ENCODE peak calls at places on chromosomes 13 and 19, in seven cellular contexts. L is GM10248, E is WTC11, Y is IMR-90, T is tibial nerve, I is osteocyte, M is psoas muscle. K is an unnamed sample.

GRCh38 chr19:58416631-58417030 is 8.2 kb downstream of the ZNF584 start:
- DNase-seq in L (no peak), E (no peak), Y (no peak), T (no peak), I (no peak), M (no peak), K (no peak)

GRCh38 chr13:33554919-33555791 is 262.8 kb upstream of the RFC3 start:
- DNase-seq in L (peak), E (no peak), Y (no peak), T (no peak), I (no peak), M (no peak), K (peak)

GRCh38 chr13:31433756-31434155 is 234.0 kb downstream of the B3GLCT start:
- DNase-seq in L (no peak), E (no peak), Y (no peak), T (no peak), I (no peak), M (no peak), K (no peak)

GRCh38 chr13:58979851-58980250 is 1183.9 kb downstream of the DIAPH3 start:
- DNase-seq in L (no peak), E (no peak), Y (no peak), T (no peak), I (no peak), M (no peak), K (no peak)

GRCh38 chr19:1618157-1619093 is 13.2 kb upstream of the UQCR11 start:
- DNase-seq in L (peak), E (peak), Y (no peak), T (no peak), I (no peak), M (no peak), K (peak)

GRCh38 chr19:53962887-53963435 is at the start of gene CACNG8:
- DNase-seq in L (no peak), E (no peak), Y (no peak), T (no peak), I (no peak), M (no peak), K (no peak)

GRCh38 chr19:49425178-49425577 is at the start of gene GFY:
- DNase-seq in L (no peak), E (no peak), Y (no peak), T (no peak), I (no peak), M (no peak), K (no peak)

GRCh38 chr13:75908137-75908536 is 272.0 kb downstream of the LMO7 start:
- DNase-seq in L (no peak), E (no peak), Y (no peak), T (no peak), I (no peak), M (peak), K (no peak)

GRCh38 chr19:9958451-9958850 is 22.1 kb upstream of the OLFM2 start:
- DNase-seq in L (no peak), E (no peak), Y (peak), T (peak), I (no peak), M (no peak), K (no peak)

GRCh38 chr19:18539372-18539771 is 4.0 kb downstream of the FKBP8 start:
- DNase-seq in L (no peak), E (no peak), Y (no peak), T (no peak), I (no peak), M (no peak), K (no peak)

GRCh38 chr19:48495391-48495790 is 16.2 kb downstream of the LMTK3 start:
- DNase-seq in L (no peak), E (no peak), Y (no peak), T (no peak), I (no peak), M (no peak), K (no peak)

GRCh38 chr19:18675779-18676178 is 7.7 kb upstream of the CRTC1 start:
- DNase-seq in L (no peak), E (peak), Y (no peak), T (no peak), I (no peak), M (no peak), K (peak)

GRCh38 chr13:43686557-43686956 is 100.2 kb downstream of the ENOX1 start:
- DNase-seq in L (no peak), E (no peak), Y (peak), T (no peak), I (no peak), M (peak), K (no peak)

GRCh38 chr19:14505488-14506239 is 9.7 kb upstream of the GIPC1 start:
- DNase-seq in L (peak), E (peak), Y (peak), T (no peak), I (peak), M (peak), K (peak)

GRCh38 chr19:2173388-2173787 is 9.7 kb downstream of the DOT1L start:
- DNase-seq in L (no peak), E (no peak), Y (no peak), T (no peak), I (no peak), M (no peak), K (no peak)

GRCh38 chr19:19179548-19180441 is 9.7 kb upstream of the MEF2B start:
- DNase-seq in L (no peak), E (no peak), Y (no peak), T (no peak), I (no peak), M (no peak), K (no peak)

GRCh38 chr19:54481326-54481930 is 8.3 kb upstream of the CDC42EP5 start:
- DNase-seq in L (peak), E (peak), Y (peak), T (no peak), I (no peak), M (no peak), K (peak)

GRCh38 chr19:9013988-9014387 is 3.8 kb upstream of the MUC16 start:
- DNase-seq in L (no peak), E (no peak), Y (no peak), T (no peak), I (no peak), M (no peak), K (no peak)

GRCh38 chr19:48625891-48626327 is 6.6 kb downstream of the SPHK2 start:
- DNase-seq in L (no peak), E (no peak), Y (no peak), T (no peak), I (no peak), M (no peak), K (no peak)

GRCh38 chr13:87398047-87398446 is 273.1 kb upstream of the SLITRK5 start:
- DNase-seq in L (no peak), E (no peak), Y (no peak), T (no peak), I (no peak), M (no peak), K (no peak)

GRCh38 chr13:46345400-46345799 is 41.7 kb downstream of the RUBCNL start:
- DNase-seq in L (no peak), E (no peak), Y (no peak), T (no peak), I (no peak), M (no peak), K (no peak)

GRCh38 chr13:43573361-43573740 is 213.4 kb downstream of the ENOX1 start:
- DNase-seq in L (no peak), E (no peak), Y (no peak), T (no peak), I (no peak), M (no peak), K (no peak)

GRCh38 chr19:28184997-28185396 is 1028.0 kb downstream of the UQCRFS1 start:
- DNase-seq in L (no peak), E (no peak), Y (no peak), T (no peak), I (no peak), M (no peak), K (no peak)

GRCh38 chr19:2047449-2048103 is 3.5 kb downstream of the MKNK2 start:
- DNase-seq in L (no peak), E (no peak), Y (no peak), T (no peak), I (no peak), M (peak), K (no peak)

GRCh38 chr19:40078377-40078776 is 12.4 kb downstream of the ZNF780A start:
- DNase-seq in L (no peak), E (no peak), Y (no peak), T (no peak), I (no peak), M (no peak), K (no peak)

GRCh38 chr13:64697226-64697625 is 2532.9 kb downstream of the PCDH9 start:
- DNase-seq in L (no peak), E (no peak), Y (no peak), T (no peak), I (no peak), M (no peak), K (no peak)

GRCh38 chr13:41812851-41813250 is 148.1 kb downstream of the VWA8 start:
- DNase-seq in L (peak), E (no peak), Y (no peak), T (no peak), I (no peak), M (no peak), K (peak)

GRCh38 chr19:1027953-1028902 is 1.8 kb downstream of the CNN2 start:
- DNase-seq in L (peak), E (peak), Y (peak), T (no peak), I (peak), M (peak), K (peak)

GRCh38 chr19:51331193-51331592 is 10.7 kb downstream of the VSIG10L start:
- DNase-seq in L (no peak), E (no peak), Y (no peak), T (no peak), I (no peak), M (no peak), K (no peak)

GRCh38 chr19:4717191-4717965 is 6.3 kb downstream of the DPP9 start:
- DNase-seq in L (no peak), E (no peak), Y (peak), T (peak), I (peak), M (no peak), K (no peak)

GRCh38 chr13:104416973-104417372 is 1350.8 kb upstream of the SLC10A2 start:
- DNase-seq in L (no peak), E (no peak), Y (no peak), T (no peak), I (no peak), M (no peak), K (no peak)

GRCh38 chr19:48244289-48244688 is 11.4 kb downstream of the CARD8 start:
- DNase-seq in L (no peak), E (no peak), Y (no peak), T (no peak), I (no peak), M (no peak), K (no peak)

GRCh38 chr13:109028626-109029025 is 399.2 kb downstream of the MYO16 start:
- DNase-seq in L (no peak), E (no peak), Y (no peak), T (no peak), I (no peak), M (no peak), K (no peak)

DNA sequence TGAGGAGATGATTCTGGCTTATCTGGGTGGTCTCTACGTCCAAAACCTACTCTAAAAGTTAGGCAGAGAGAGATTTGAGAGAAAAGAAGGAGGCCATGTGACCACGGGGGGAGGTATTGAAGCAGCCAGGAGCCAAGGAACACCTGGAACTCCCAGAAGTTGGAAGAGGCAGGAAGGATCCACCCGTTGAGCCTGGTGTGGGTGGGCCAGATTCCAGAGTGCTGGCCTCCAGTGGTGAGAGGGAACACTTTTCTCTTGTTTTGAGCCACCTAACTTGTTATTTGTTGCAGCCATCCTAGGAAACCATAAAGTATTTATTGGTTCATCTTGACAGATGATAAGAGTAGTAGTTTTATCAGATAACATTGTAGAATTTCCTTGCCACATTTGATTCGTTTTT is 396.9 kb downstream of the MYO16 start:
- DNase-seq in L (no peak), E (peak), Y (no peak), T (no peak), I (no peak), M (no peak), K (no peak)
- TF ChIP-seq CTCF in L (no peak), E (no peak), Y (no peak), T (no peak), I (no peak), M (no peak), K (no peak)

DNA sequence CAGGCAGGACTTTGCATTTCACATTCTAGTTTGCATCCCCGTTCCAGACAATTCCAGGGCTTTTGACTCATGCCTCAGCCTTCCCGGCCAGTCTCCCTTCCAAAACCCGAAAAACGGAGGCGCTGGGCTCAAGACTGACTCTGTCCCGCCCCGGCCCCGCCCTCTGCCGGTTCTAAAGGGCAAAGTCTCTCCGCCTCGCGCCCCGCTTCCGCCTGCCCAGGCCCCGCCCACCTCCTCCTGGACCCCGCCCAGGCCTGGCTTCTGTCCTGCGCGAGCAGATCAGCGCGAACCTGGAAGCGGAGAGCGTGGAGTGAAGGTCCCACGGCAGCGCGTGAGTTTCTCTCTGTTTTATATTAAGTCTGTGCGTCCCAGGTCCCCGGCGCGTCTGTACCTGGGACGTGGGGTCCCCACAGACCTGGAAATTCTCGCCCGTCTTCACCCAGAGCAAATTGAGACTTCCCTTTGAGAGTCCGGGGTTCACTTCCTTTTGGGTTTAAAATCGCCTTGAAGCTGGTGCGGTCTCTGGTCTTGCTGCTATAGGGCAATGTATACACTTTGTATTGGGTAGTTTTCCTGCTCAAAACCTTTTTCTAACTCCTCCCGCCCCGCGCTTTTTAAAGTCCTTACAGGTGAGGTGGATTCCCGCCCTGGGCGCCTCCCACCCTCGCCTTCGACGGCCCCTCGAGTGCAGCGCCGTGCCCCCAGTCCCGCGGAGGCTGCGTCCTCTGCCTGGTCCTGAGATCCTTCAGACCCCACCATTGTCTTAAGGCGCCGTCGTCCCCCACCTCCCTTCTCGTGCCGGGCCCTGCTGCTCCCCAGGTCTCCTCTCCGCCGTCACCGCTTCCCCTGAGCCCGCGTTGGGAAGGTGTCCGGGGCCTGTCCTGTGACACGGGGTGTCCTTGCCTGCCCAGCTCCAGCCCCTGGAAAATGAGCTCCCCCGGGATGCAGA is 31.2 kb downstream of the ZNF701 start:
- DNase-seq in L (peak), E (peak), Y (peak), T (peak), I (peak), M (peak), K (peak)
- TF ChIP-seq CTCF in L (peak), E (no peak), Y (peak), T (peak), I (peak), M (peak), K (peak)

GRCh38 chr13:61030445-61030844 is 385.2 kb downstream of the PCDH20 start:
- DNase-seq in L (no peak), E (no peak), Y (no peak), T (no peak), I (no peak), M (no peak), K (no peak)

GRCh38 chr13:61024046-61024445 is 391.6 kb downstream of the PCDH20 start:
- DNase-seq in L (no peak), E (no peak), Y (no peak), T (no peak), I (no peak), M (no peak), K (no peak)

GRCh38 chr13:61029064-61029463 is 386.6 kb downstream of the PCDH20 start:
- DNase-seq in L (no peak), E (peak), Y (no peak), T (no peak), I (no peak), M (no peak), K (no peak)
- TF ChIP-seq CTCF in L (no peak), E (no peak), Y (no peak), T (no peak), I (no peak), M (no peak), K (no peak)

GRCh38 chr19:16327131-16327450 is 2.5 kb downstream of the KLF2 start:
- DNase-seq in L (no peak), E (no peak), Y (no peak), T (no peak), I (no peak), M (no peak), K (no peak)

GRCh38 chr19:16327911-16328823 is 3.5 kb downstream of the KLF2 start:
- DNase-seq in L (no peak), E (no peak), Y (peak), T (peak), I (no peak), M (peak), K (peak)

GRCh38 chr19:16330368-16330801 is 5.8 kb downstream of the KLF2 start:
- DNase-seq in L (peak), E (no peak), Y (peak), T (no peak), I (no peak), M (peak), K (peak)

GRCh38 chr19:16327501-16327900 is 2.9 kb downstream of the KLF2 start:
- DNase-seq in L (no peak), E (no peak), Y (no peak), T (no peak), I (no peak), M (no peak), K (no peak)

GRCh38 chr19:16328824-16329482 is 4.3 kb downstream of the KLF2 start:
- DNase-seq in L (no peak), E (no peak), Y (peak), T (no peak), I (no peak), M (no peak), K (no peak)
- TF ChIP-seq CTCF in L (peak), E (no peak), Y (no peak), T (no peak), I (no peak), M (no peak), K (no peak)

GRCh38 chr19:3673506-3674439 is 26.5 kb downstream of the PIP5K1C start:
- DNase-seq in L (no peak), E (no peak), Y (no peak), T (no peak), I (no peak), M (no peak), K (no peak)
- TF ChIP-seq CTCF in L (no peak), E (no peak), Y (no peak), T (no peak), I (no peak), M (no peak), K (no peak)

GRCh38 chr13:49099513-49099877 is 120.6 kb upstream of the MLNR start:
- DNase-seq in L (no peak), E (no peak), Y (no peak), T (no peak), I (no peak), M (no peak), K (no peak)
- TF ChIP-seq CTCF in L (no peak), E (no peak), Y (no peak), T (no peak), I (no peak), M (no peak), K (no peak)

GRCh38 chr19:46000497-46001246 is 5.4 kb downstream of the CCDC61 start:
- DNase-seq in L (peak), E (peak), Y (no peak), T (no peak), I (no peak), M (peak), K (peak)

GRCh38 chr19:46002678-46003275 is 7.5 kb downstream of the CCDC61 start:
- DNase-seq in L (no peak), E (no peak), Y (no peak), T (no peak), I (no peak), M (no peak), K (no peak)

GRCh38 chr19:46009530-46010510 is 13.0 kb downstream of the PGLYRP1 start:
- DNase-seq in L (peak), E (peak), Y (peak), T (peak), I (no peak), M (peak), K (peak)

GRCh38 chr19:46006411-46006810 is 11.1 kb downstream of the CCDC61 start:
- DNase-seq in L (no peak), E (no peak), Y (no peak), T (no peak), I (no peak), M (no peak), K (no peak)
- TF ChIP-seq CTCF in L (no peak), E (no peak), Y (no peak), T (no peak), I (no peak), M (no peak), K (no peak)

DNA sequence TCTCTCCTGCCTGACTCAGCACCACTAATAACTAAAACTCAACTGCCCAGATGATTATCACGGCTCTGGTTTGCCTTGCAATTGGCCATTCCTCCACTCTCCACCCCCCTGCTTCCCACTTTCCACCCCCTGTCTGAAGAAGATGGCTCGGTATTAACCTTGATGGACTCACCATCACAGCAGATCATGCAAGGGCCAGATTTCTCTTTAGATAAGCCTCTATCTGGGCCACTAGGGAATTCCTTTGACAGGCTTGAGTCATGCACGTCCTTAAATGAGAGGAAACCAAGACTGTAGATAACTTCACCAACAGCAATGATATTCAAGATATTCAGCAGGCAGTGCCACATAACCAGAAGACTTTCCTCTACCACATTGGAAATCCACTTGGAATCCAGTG is 131.1 kb upstream of the NBEA start:
- DNase-seq in L (no peak), E (no peak), Y (no peak), T (no peak), I (no peak), M (no peak), K (no peak)
- TF ChIP-seq CTCF in L (no peak), E (no peak), Y (no peak), T (no peak), I (no peak), M (no peak), K (no peak)

DNA sequence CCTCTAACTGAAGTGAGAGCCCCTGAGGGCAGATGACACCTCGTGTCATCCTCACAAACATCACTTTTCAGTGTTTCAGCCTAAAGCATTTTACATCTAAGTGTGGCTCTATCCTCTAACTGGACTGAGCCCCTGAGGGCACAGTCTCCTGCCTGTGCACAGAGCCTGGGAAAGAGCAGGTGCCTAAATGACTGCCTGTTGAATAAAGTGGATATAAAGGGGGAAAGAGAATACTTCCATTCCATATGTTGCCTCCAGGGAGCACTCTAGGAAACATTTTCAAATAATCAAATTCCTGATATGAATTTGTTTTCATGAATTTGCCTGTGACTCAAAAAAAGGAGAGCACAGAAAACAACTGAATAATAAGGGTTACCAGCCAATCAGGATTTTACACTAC is 32.2 kb downstream of the CNMD start:
- DNase-seq in L (no peak), E (no peak), Y (no peak), T (no peak), I (no peak), M (no peak), K (no peak)
- TF ChIP-seq CTCF in L (no peak), E (no peak), Y (peak), T (no peak), I (no peak), M (no peak), K (no peak)

GRCh38 chr19:44582581-44583265 is 30.6 kb upstream of the IGSF23 start:
- DNase-seq in L (no peak), E (peak), Y (no peak), T (no peak), I (no peak), M (peak), K (no peak)
- TF ChIP-seq CTCF in L (no peak), E (peak), Y (peak), T (peak), I (peak), M (peak), K (no peak)

K was measured in GM20000.